ENCODE peak calls at places on chromosomes 7 and 10, in ten cellular contexts. D is stomach; Z is mammary epithelial cell; V is CD4-positive, alpha-beta T cell; L is naive thymus-derived CD4-positive, alpha-beta T cell; J is kidney; I is WERI-Rb-1; E is psoas muscle; K is heart left ventricle; A is A673. O is an unnamed sample.

GRCh38 chr7:2760098-2760889 is 72.3 kb downstream of the AMZ1 start:
- DNase-seq in K (no peak), Z (no peak), I (peak; percentile 82), J (peak; percentile 80), V (no peak), A (peak; percentile 49), E (peak; percentile 56), L (no peak), D (peak; percentile 78), O (peak; percentile 97)

GRCh38 chr7:38908759-38909335 is at the start of gene VPS41:
- DNase-seq in K (peak; percentile 76), Z (peak; percentile 76), V (peak; percentile 63), E (peak; percentile 68), J (peak; percentile 87), L (peak; percentile 89), A (peak; percentile 83), I (peak; percentile 71), D (peak; percentile 86), O (peak; percentile 91)

GRCh38 chr7:28369523-28369922 is 42.8 kb upstream of the CREB5 start:
- DNase-seq in D (no peak), J (no peak), E (no peak), L (no peak), V (no peak), Z (no peak), A (no peak), I (no peak), K (no peak), O (no peak)

GRCh38 chr10:91708174-91708861 is 75.4 kb upstream of the PPP1R3C start:
- DNase-seq in J (no peak), K (no peak), V (no peak), D (no peak), Z (no peak), E (no peak), A (no peak), I (no peak), L (no peak), O (no peak)

GRCh38 chr10:29420744-29421143 is 131.9 kb downstream of the LYZL1 start:
- DNase-seq in V (no peak), K (no peak), D (no peak), A (no peak), E (no peak), L (no peak), J (no peak), Z (no peak), I (no peak), O (no peak)

GRCh38 chr7:37193087-37193774 is 255.4 kb downstream of the ELMO1 start:
- DNase-seq in L (no peak), I (no peak), E (no peak), V (no peak), A (no peak), J (no peak), D (no peak), Z (no peak), K (no peak), O (no peak)

GRCh38 chr10:91901784-91902677 is 7.3 kb downstream of the FGFBP3 start:
- DNase-seq in K (no peak), Z (peak; percentile 92), A (peak; percentile 81), L (peak; percentile 15), D (peak; percentile 49), J (no peak), E (no peak), V (no peak), I (no peak), O (peak; percentile 73)

GRCh38 chr10:70193391-70193844 is 23.1 kb upstream of the SAR1A start:
- DNase-seq in Z (no peak), E (no peak), J (no peak), D (no peak), K (no peak), I (no peak), A (no peak), V (no peak), L (no peak), O (no peak)

GRCh38 chr10:15735766-15736165 is 16.0 kb upstream of the ITGA8 start:
- DNase-seq in E (no peak), K (no peak), Z (no peak), A (no peak), I (no peak), J (no peak), D (no peak), L (no peak), V (no peak), O (no peak)

GRCh38 chr10:12252882-12253546 is 57.0 kb downstream of the CDC123 start:
- DNase-seq in Z (no peak), I (peak; percentile 7), K (no peak), V (no peak), E (no peak), A (peak; percentile 57), J (no peak), D (no peak), L (peak; percentile 20), O (no peak)

GRCh38 chr7:30916255-30916654 is 4.6 kb downstream of the AQP1 start:
- DNase-seq in A (no peak), D (no peak), I (no peak), L (no peak), J (no peak), E (no peak), Z (no peak), V (no peak), K (peak; percentile 45), O (no peak)

GRCh38 chr10:43971981-43972380 is 323.3 kb upstream of the ZNF32 start:
- DNase-seq in J (no peak), L (no peak), K (no peak), Z (no peak), V (no peak), A (no peak), I (no peak), E (no peak), D (no peak), O (no peak)

GRCh38 chr7:30564243-30564892 is 30.3 kb upstream of the GARS1 start:
- DNase-seq in A (peak; percentile 90), D (peak; percentile 87), I (peak; percentile 81), V (peak; percentile 71), J (peak; percentile 83), Z (peak; percentile 78), E (peak; percentile 77), K (peak; percentile 82), L (peak; percentile 76), O (peak; percentile 91)

DNA sequence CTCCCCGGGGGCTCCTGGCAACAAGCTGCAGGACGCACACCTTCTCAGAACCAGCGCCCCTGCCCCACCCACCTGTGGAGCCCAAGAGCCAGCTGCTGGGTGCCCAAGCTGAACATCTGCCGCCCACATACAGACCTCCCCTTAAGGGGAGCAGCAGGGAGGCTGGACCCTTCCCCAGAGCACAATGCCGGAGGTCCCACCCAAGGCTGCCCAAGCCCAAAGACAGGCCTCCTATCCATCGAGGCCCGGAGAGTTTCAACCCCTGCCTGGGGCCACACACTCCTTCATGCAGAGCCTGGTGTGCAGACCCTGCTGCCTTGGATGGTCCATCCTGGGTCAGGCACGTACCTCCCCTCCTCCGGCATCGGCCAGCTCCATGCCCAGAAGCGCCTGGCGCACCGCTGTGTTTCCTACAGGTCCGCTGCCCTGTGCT is 48.7 kb downstream of the VIPR2 start:
- DNase-seq in L (no peak), V (no peak), Z (no peak), E (no peak), D (peak; percentile 20), J (no peak), K (peak; percentile 54), I (no peak), A (no peak), O (no peak)
- H3K9me3 ChIP-seq in L (no peaks in the 10 kb centered on the region), V (no peaks in the 10 kb centered on the region), Z (peaks cover 39% of the 10 kb centered on the region), E (no peaks in the 10 kb centered on the region), D (no peaks in the 10 kb centered on the region), J (no peaks in the 10 kb centered on the region), K (no peaks in the 10 kb centered on the region), I (no peaks in the 10 kb centered on the region), A (no peaks in the 10 kb centered on the region), O (no peaks in the 10 kb centered on the region)

GRCh38 chr7:15341811-15342210 is 220.0 kb downstream of the AGMO start:
- DNase-seq in K (no peak), I (no peak), J (no peak), L (no peak), V (no peak), E (no peak), A (no peak), D (no peak), Z (no peak), O (no peak)

DNA sequence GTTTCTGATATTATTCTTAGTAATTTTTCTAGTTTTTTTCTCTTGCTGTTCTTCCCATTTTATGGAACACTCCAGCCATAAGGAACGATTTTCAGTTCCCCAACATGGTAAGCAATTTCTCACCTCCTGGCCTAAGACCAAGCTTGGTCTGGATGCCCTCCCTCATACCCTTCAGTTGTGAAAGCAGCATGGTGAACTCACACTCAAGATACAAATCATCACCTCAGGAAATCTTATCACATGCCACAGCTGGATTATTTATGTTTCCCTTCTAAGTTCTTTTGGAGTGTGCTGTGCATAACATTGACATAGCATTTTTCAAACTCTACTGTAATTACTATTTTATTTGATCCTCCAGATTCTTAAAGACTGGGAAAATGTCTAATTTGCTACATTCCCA is 216.6 kb downstream of the AGMO start:
- DNase-seq in D (no peak), L (no peak), V (no peak), E (no peak), A (no peak), Z (no peak), K (no peak), J (no peak), I (no peak), O (no peak)
- H3K9me3 ChIP-seq in D (no peaks in the 10 kb centered on the region), L (no peaks in the 10 kb centered on the region), V (no peaks in the 10 kb centered on the region), E (no peaks in the 10 kb centered on the region), A (no peaks in the 10 kb centered on the region), Z (no peaks in the 10 kb centered on the region), K (no peaks in the 10 kb centered on the region), J (no peaks in the 10 kb centered on the region), I (peaks cover 4% of the 10 kb centered on the region), O (peaks cover 1% of the 10 kb centered on the region)

GRCh38 chr7:154869436-154869835 is 133.5 kb downstream of the PAXIP1 start:
- DNase-seq in L (no peak), V (no peak), E (no peak), A (no peak), Z (no peak), I (no peak), D (no peak), K (no peak), J (peak; percentile 49), O (no peak)

GRCh38 chr7:154865984-154866685 is 136.8 kb downstream of the PAXIP1 start:
- DNase-seq in I (no peak), A (no peak), K (no peak), Z (no peak), J (no peak), D (no peak), V (no peak), E (no peak), L (no peak), O (no peak)

GRCh38 chr7:154868901-154869300 is 134.0 kb downstream of the PAXIP1 start:
- DNase-seq in J (peak; percentile 56), L (no peak), E (no peak), I (no peak), V (no peak), D (no peak), Z (no peak), K (no peak), A (no peak), O (peak; percentile 28)

GRCh38 chr7:154864531-154864908 is 138.4 kb downstream of the PAXIP1 start:
- DNase-seq in J (no peak), D (no peak), E (no peak), V (no peak), L (no peak), K (no peak), A (no peak), Z (no peak), I (no peak), O (no peak)

GRCh38 chr7:154867068-154867467 is 135.9 kb downstream of the PAXIP1 start:
- DNase-seq in J (no peak), D (no peak), E (no peak), I (no peak), A (no peak), K (no peak), L (no peak), V (no peak), Z (no peak), O (no peak)
- H3K9me3 ChIP-seq in J (no peaks in the 10 kb centered on the region), D (no peaks in the 10 kb centered on the region), E (no peaks in the 10 kb centered on the region), I (no peaks in the 10 kb centered on the region), A (no peaks in the 10 kb centered on the region), K (no peaks in the 10 kb centered on the region), L (no peaks in the 10 kb centered on the region), V (no peaks in the 10 kb centered on the region), Z (peaks cover 4% of the 10 kb centered on the region), O (no peaks in the 10 kb centered on the region)

GRCh38 chr7:157568785-157569584 is 232.2 kb downstream of the DNAJB6 start:
- DNase-seq in D (peak; percentile 29), J (peak; percentile 81), A (peak; percentile 9), V (peak; percentile 52), E (peak; percentile 33), I (no peak), Z (peak; percentile 1), K (peak; percentile 77), L (peak; percentile 73), O (peak; percentile 70)
- H3K9me3 ChIP-seq in D (no peaks in the 10 kb centered on the region), J (no peaks in the 10 kb centered on the region), A (no peaks in the 10 kb centered on the region), V (no peaks in the 10 kb centered on the region), E (no peaks in the 10 kb centered on the region), I (no peaks in the 10 kb centered on the region), Z (peaks cover 13% of the 10 kb centered on the region), K (no peaks in the 10 kb centered on the region), L (no peaks in the 10 kb centered on the region), O (no peaks in the 10 kb centered on the region)